ENCODE peak calls at places on chromosomes 11 and 22, in six cellular contexts. T is left lung; R is hepatocyte; E is heart right ventricle; U is CD8-positive, alpha-beta T cell; P is right atrium auricular region. Q is an unnamed sample.
A peak's percentile ranks its signal among the peaks of the same experiment; 100 is the strongest.

GRCh38 chr11:980438-981365 is 55.0 kb downstream of the AP2A2 start:
- DNase-seq in T (no peak), R (no peak), E (no peak), U (no peak), P (no peak), Q (no peak)

GRCh38 chr22:31715157-31715778 is 34.7 kb downstream of the PRR14L start:
- DNase-seq in T (no peak), R (no peak), E (no peak), U (no peak), P (no peak), Q (no peak)

GRCh38 chr11:36500315-36500721 is 9.8 kb downstream of the TRAF6 start:
- DNase-seq in T (no peak), R (peak; percentile 77), E (peak; percentile 40), U (no peak), P (no peak), Q (no peak)

GRCh38 chr22:39229075-39229474 is 15.7 kb downstream of the PDGFB start:
- DNase-seq in T (no peak), R (no peak), E (no peak), U (no peak), P (no peak), Q (no peak)

GRCh38 chr11:12585861-12586260 is 88.4 kb upstream of the TEAD1 start:
- DNase-seq in T (no peak), R (no peak), E (peak; percentile 24), U (no peak), P (no peak), Q (no peak)

GRCh38 chr22:39661842-39662676 is 91.5 kb downstream of the CACNA1I start:
- DNase-seq in T (no peak), R (peak; percentile 69), E (no peak), U (peak; percentile 75), P (no peak), Q (no peak)

GRCh38 chr11:8201524-8202365 is 32.9 kb upstream of the RIC3 start:
- DNase-seq in T (no peak), R (no peak), E (no peak), U (no peak), P (no peak), Q (no peak)

GRCh38 chr22:21646608-21647590 is 4.8 kb downstream of the SDF2L1 start:
- DNase-seq in T (peak; percentile 65), R (peak; percentile 89), E (peak; percentile 78), U (peak; percentile 60), P (peak; percentile 85), Q (peak; percentile 75)

GRCh38 chr22:44583076-44583760 is 85.2 kb upstream of the RTL6 start:
- DNase-seq in T (peak; percentile 20), R (no peak), E (no peak), U (no peak), P (no peak), Q (peak; percentile 49)

GRCh38 chr22:19853879-19854777 is 546 bp downstream of the GNB1L start:
- DNase-seq in T (peak; percentile 35), R (peak; percentile 64), E (no peak), U (no peak), P (peak; percentile 58), Q (peak; percentile 68)

GRCh38 chr11:47502767-47503166 is 50.2 kb downstream of the CELF1 start:
- DNase-seq in T (no peak), R (no peak), E (no peak), U (no peak), P (no peak), Q (no peak)

GRCh38 chr11:60343094-60343704 is 16.1 kb downstream of the MS4A6E start:
- DNase-seq in T (no peak), R (no peak), E (no peak), U (no peak), P (no peak), Q (no peak)

GRCh38 chr11:48105096-48105990 is 111.3 kb upstream of the OR4B1 start:
- DNase-seq in T (no peak), R (no peak), E (no peak), U (no peak), P (peak; percentile 21), Q (no peak)

GRCh38 chr11:127002669-127003259 is 2.2 kb upstream of the KIRREL3 start:
- DNase-seq in T (no peak), R (no peak), E (no peak), U (no peak), P (no peak), Q (no peak)

GRCh38 chr11:83895516-83895915 is 609.3 kb upstream of the CCDC90B start:
- DNase-seq in T (no peak), R (no peak), E (no peak), U (no peak), P (no peak), Q (no peak)

GRCh38 chr11:1742869-1743586 is 7.4 kb downstream of the IFITM10 start:
- DNase-seq in T (no peak), R (no peak), E (no peak), U (no peak), P (no peak), Q (no peak)

GRCh38 chr22:37079158-37079557 is 27.6 kb downstream of the KCTD17 start:
- DNase-seq in T (no peak), R (no peak), E (no peak), U (no peak), P (no peak), Q (no peak)

GRCh38 chr22:24429411-24430365 is 2.3 kb downstream of the ADORA2A start:
- DNase-seq in T (no peak), R (no peak), E (peak; percentile 65), U (no peak), P (no peak), Q (peak; percentile 69)

GRCh38 chr11:107819361-107820014 is 39.1 kb downstream of the SLC35F2 start:
- DNase-seq in T (no peak), R (no peak), E (no peak), U (no peak), P (no peak), Q (no peak)

GRCh38 chr11:86931965-86932332 is 23.2 kb downstream of the FZD4 start:
- DNase-seq in T (no peak), R (no peak), E (peak; percentile 47), U (no peak), P (no peak), Q (no peak)

GRCh38 chr22:26172389-26172990 is 3.2 kb downstream of the SEZ6L start:
- DNase-seq in T (no peak), R (peak; percentile 74), E (peak; percentile 9), U (no peak), P (no peak), Q (no peak)

GRCh38 chr22:19942886-19943664 is 1.5 kb upstream of the TXNRD2 start:
- DNase-seq in T (no peak), R (peak; percentile 51), E (peak; percentile 30), U (no peak), P (no peak), Q (peak; percentile 49)

GRCh38 chr11:1762537-1763302 is 1.0 kb downstream of the CTSD start:
- DNase-seq in T (peak; percentile 78), R (peak; percentile 71), E (no peak), U (no peak), P (peak; percentile 82), Q (peak; percentile 82)

GRCh38 chr11:65870307-65870658 is 2.3 kb downstream of the EFEMP2 start:
- DNase-seq in T (no peak), R (no peak), E (no peak), U (no peak), P (no peak), Q (no peak)

GRCh38 chr11:57800444-57801184 is 39.0 kb downstream of the CTNND1 start:
- DNase-seq in T (no peak), R (peak; percentile 82), E (no peak), U (no peak), P (no peak), Q (no peak)

GRCh38 chr22:44132724-44133123 is 48.0 kb upstream of the PARVG start:
- DNase-seq in T (no peak), R (no peak), E (no peak), U (no peak), P (no peak), Q (peak; percentile 40)

GRCh38 chr22:23431337-23432072 is 148.6 kb downstream of the IGLL1 start:
- DNase-seq in T (no peak), R (peak; percentile 68), E (no peak), U (no peak), P (no peak), Q (no peak)

GRCh38 chr11:79796704-79797103 is 355.9 kb upstream of the TENM4 start:
- DNase-seq in T (no peak), R (no peak), E (no peak), U (no peak), P (no peak), Q (no peak)

GRCh38 chr22:28810839-28811491 is 10.6 kb upstream of the XBP1 start:
- DNase-seq in T (no peak), R (no peak), E (peak; percentile 23), U (no peak), P (no peak), Q (no peak)

GRCh38 chr11:103826856-103827255 is 209.6 kb upstream of the DDI1 start:
- DNase-seq in T (no peak), R (no peak), E (no peak), U (no peak), P (no peak), Q (no peak)

GRCh38 chr11:94218372-94218771 is 86.0 kb upstream of the IZUMO1R start:
- DNase-seq in T (no peak), R (no peak), E (no peak), U (no peak), P (no peak), Q (no peak)

GRCh38 chr11:118988280-118988679 is 9.7 kb upstream of the CENATAC start:
- DNase-seq in T (no peak), R (no peak), E (no peak), U (no peak), P (no peak), Q (no peak)

GRCh38 chr11:73402834-73403185 is 26.6 kb downstream of the RELT start:
- DNase-seq in T (no peak), R (no peak), E (no peak), U (no peak), P (no peak), Q (no peak)
- H3K27ac ChIP-seq in T (no peak overlapping the region), R (no peak overlapping the region), E (no peak overlapping the region), U (no peak overlapping the region), P (no peak overlapping the region), Q (no peak overlapping the region)

GRCh38 chr22:41517172-41518047 is 26.9 kb downstream of the POLR3H start:
- DNase-seq in T (peak; percentile 63), R (peak; percentile 77), E (peak; percentile 76), U (peak; percentile 23), P (peak; percentile 81), Q (no peak)
- H3K36me3 ChIP-seq in T (peaks cover 85% of the 10 kb centered on the region), R (no peaks in the 10 kb centered on the region), E (no peaks in the 10 kb centered on the region), U (peaks cover 45% of the 10 kb centered on the region), P (peaks cover 86% of the 10 kb centered on the region), Q (peaks cover 62% of the 10 kb centered on the region)

GRCh38 chr11:116736763-116737162 is 36.0 kb downstream of the BUD13 start:
- DNase-seq in T (no peak), R (no peak), E (no peak), U (no peak), P (no peak), Q (no peak)
- TF ChIP-seq CTCF in T (no peak), R (no peak), E (no peak), U (no peak), P (no peak), Q (no peak)

DNA sequence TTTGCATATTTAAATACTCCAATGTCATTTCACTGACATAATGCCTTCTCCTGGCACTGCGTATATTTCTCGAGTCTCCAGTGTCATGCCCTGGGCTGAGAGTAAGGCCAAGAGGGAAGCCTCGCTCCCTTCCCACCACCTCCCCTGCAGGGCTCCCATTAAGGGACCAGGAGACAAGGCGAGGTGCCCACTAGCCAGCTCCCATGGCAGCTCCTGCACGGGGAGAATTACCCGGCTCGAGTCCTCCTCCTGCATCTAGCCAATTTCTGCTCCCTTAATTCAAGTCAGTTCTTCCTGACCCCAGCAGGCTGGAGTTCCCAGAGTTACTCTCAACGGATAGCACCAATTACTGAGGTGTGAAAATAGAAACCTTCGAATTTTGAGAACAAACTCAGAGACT is 31.9 kb downstream of the OPCML start:
- DNase-seq in T (no peak), R (no peak), E (no peak), U (no peak), P (no peak), Q (no peak)
- H3K27ac ChIP-seq in T (no peak overlapping the region), R (no peak overlapping the region), E (no peak overlapping the region), U (no peak overlapping the region), P (no peak overlapping the region), Q (no peak overlapping the region)

GRCh38 chr11:20080032-20080685 is 80.1 kb downstream of the DBX1 start:
- DNase-seq in T (no peak), R (no peak), E (no peak), U (no peak), P (no peak), Q (no peak)
- H3K36me3 ChIP-seq in T (peaks cover 46% of the 10 kb centered on the region), R (no peaks in the 10 kb centered on the region), E (no peaks in the 10 kb centered on the region), U (no peaks in the 10 kb centered on the region), P (peaks cover 59% of the 10 kb centered on the region), Q (peaks cover 54% of the 10 kb centered on the region)